ENCODE peak calls at places on chromosomes 12 and 14, in nine cellular contexts. G is astrocyte, C is neuronal stem cell, F is keratinocyte, P is fibroblast of lung, B is HCT116, N is Karpas-422, Z is SK-N-SH, M is IMR-90. T is an unnamed sample.

GRCh38 chr12:53170245-53170644 is 10.3 kb upstream of the ZNF740 start:
- DNase-seq in B (no peak), G (no peak), M (no peak), P (no peak), C (no peak), N (no peak), Z (no peak), F (no peak), T (no peak)

GRCh38 chr12:14910090-14910915 is 24.6 kb upstream of the MGP start:
- DNase-seq in C (no peak), G (peak), Z (no peak), P (peak), F (peak), N (no peak), M (peak), B (peak), T (peak)

GRCh38 chr12:4012977-4013968 is 140.1 kb upstream of the PARP11 start:
- DNase-seq in Z (no peak), P (no peak), G (no peak), F (no peak), N (no peak), C (no peak), M (no peak), B (no peak), T (no peak)

GRCh38 chr12:9077576-9078031 is 38.1 kb downstream of the A2M start:
- DNase-seq in G (no peak), Z (no peak), P (no peak), M (no peak), B (no peak), F (no peak), C (no peak), N (no peak), T (no peak)

GRCh38 chr12:113325938-113326337 is 9.0 kb downstream of the SLC8B1 start:
- DNase-seq in C (no peak), N (no peak), Z (no peak), F (no peak), P (peak), G (peak), B (no peak), M (peak), T (no peak)

GRCh38 chr14:90900712-90901111 is 84.5 kb upstream of the TTC7B start:
- DNase-seq in G (no peak), M (peak), F (no peak), N (no peak), Z (no peak), C (no peak), P (no peak), B (no peak), T (peak)

GRCh38 chr14:76726551-76726961 is 34.7 kb upstream of the VASH1 start:
- DNase-seq in M (no peak), B (no peak), N (no peak), F (no peak), Z (no peak), C (no peak), P (no peak), G (no peak), T (no peak)

GRCh38 chr14:35121026-35121886 is 534 bp downstream of the PPP2R3C start:
- DNase-seq in G (no peak), P (peak), M (no peak), Z (no peak), B (no peak), C (no peak), N (no peak), F (no peak), T (no peak)

GRCh38 chr14:61342486-61342885 is 21.1 kb downstream of the PRKCH start:
- DNase-seq in F (no peak), P (no peak), N (no peak), G (no peak), B (no peak), Z (no peak), C (no peak), M (no peak), T (no peak)

GRCh38 chr14:62420853-62421252 is 624.4 kb downstream of the KCNH5 start:
- DNase-seq in M (no peak), C (no peak), B (no peak), F (no peak), N (no peak), G (peak), Z (no peak), P (peak), T (no peak)

GRCh38 chr14:52351561-52352491 is 37.7 kb downstream of the PTGER2 start:
- DNase-seq in Z (no peak), P (peak), B (no peak), F (no peak), N (no peak), M (peak), G (peak), C (no peak), T (peak)

GRCh38 chr12:126397071-126397571 is 1331.9 kb downstream of the AACS start:
- DNase-seq in N (no peak), M (no peak), B (no peak), Z (no peak), F (no peak), P (peak), C (no peak), G (peak), T (peak)

GRCh38 chr12:57590892-57591566 is at the start of gene PIP4K2C:
- DNase-seq in C (peak), P (peak), G (peak), B (peak), N (peak), F (peak), Z (peak), M (peak), T (peak)

GRCh38 chr12:86801439-86801838 is 545.2 kb upstream of the MGAT4C start:
- DNase-seq in C (no peak), Z (no peak), N (no peak), M (no peak), F (no peak), B (peak), G (no peak), P (peak), T (peak)
- H3K4me3 ChIP-seq in C (no peak), Z (no peak), N (no peak), M (no peak), F (no peak), B (no peak), G (no peak), P (no peak), T (no peak)

GRCh38 chr12:119809023-119809422 is 68.1 kb downstream of the CIT start:
- DNase-seq in B (no peak), M (no peak), P (no peak), G (no peak), C (no peak), Z (no peak), N (no peak), F (no peak), T (no peak)
- H3K4me2 ChIP-seq in B (no peak), M (peak), P (peak), G (no peak), C (no peak), Z (peak), N (no peak), F (peak), T (peak)

DNA sequence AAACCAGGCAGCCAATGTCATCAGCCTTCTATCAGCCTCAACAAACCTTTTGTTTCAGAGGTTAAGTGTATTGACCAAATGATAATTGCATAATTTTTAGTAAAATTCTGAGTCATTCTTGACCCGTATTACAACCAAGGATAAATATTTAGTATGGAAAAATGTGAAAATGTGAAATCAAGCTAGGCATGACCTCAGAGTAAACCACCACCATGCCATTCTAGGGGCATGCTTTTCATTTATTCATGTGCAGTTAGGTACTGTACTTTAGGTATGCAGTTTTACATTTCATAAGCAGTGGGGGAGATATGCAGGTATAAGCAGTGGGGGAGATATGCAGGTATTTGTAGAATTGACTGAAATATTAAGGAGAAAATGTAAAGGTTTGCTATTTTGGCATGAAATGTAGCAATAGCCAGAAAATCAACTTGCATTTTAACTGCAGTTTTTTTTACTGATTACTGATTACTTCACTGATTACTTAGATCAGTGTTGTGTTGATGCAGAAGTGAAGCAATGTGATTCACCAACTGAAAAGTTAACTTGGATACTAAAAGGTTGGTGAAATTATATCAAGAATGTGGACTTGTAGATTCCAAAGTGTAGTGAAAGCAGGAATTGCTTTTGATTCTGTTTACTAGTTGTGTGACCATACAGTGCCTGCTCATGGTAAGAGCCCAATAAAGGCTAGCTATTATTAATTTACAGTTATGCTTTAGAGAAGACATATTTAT is 184.2 kb downstream of the ESR2 start:
- DNase-seq in F (no peak), B (no peak), G (no peak), P (peak), M (peak), Z (no peak), N (no peak), C (no peak), T (no peak)
- H3K27ac ChIP-seq in F (no peak), B (no peak), G (no peak), P (no peak), M (peak), Z (no peak), N (no peak), C (no peak), T (no peak)

GRCh38 chr12:6317693-6318439 is 7.4 kb downstream of the PLEKHG6 start:
- DNase-seq in Z (no peak), N (no peak), G (no peak), M (no peak), P (no peak), B (no peak), F (no peak), C (no peak), T (no peak)

GRCh38 chr12:6315704-6316597 is 5.5 kb downstream of the PLEKHG6 start:
- DNase-seq in Z (no peak), M (no peak), F (no peak), B (no peak), C (no peak), G (no peak), N (no peak), P (no peak), T (no peak)

GRCh38 chr12:6315184-6315583 is 4.7 kb downstream of the PLEKHG6 start:
- DNase-seq in G (no peak), Z (no peak), M (no peak), C (no peak), N (no peak), B (no peak), F (no peak), P (no peak), T (no peak)

GRCh38 chr12:6318440-6318879 is 8.0 kb downstream of the PLEKHG6 start:
- DNase-seq in Z (no peak), P (no peak), B (no peak), G (no peak), F (no peak), C (no peak), M (no peak), N (no peak), T (no peak)

DNA sequence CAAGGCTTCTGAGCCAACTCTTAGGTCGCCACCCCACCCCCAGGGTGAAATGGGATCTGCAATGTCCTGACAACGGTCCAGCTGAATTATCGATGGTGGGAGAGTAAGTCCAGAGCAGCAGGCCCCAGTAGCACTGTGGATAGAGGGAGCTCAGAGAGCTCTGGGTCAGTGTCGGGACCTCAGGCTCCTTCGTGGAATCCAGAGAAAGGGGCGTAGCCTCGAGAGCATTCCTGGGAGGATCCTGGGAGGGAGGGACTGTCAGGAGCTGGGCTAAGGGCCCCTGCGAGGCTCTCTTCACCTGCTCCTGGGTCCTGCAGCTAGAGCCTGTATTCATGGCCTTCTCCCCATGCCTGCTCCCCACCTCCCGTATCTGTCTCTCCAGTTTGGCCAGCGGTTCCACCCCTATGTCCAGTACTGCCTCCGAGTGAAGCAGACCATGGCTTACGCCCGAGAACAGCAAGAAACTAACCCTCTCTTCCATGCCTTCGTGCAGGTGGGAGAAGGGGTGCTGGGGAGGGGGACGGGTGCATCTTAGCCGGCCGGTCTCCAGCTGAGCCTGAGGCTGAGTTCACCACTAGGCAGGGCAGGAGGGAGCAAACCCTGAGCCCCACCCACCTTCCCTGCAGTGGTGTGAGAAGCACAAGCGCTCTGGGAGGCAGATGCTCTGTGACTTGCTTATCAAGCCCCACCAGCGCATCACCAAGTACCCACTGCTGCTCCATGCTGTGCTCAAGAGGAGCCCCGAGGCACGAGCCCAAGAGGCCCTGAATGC is 6.6 kb downstream of the PLEKHG6 start:
- DNase-seq in Z (no peak), C (no peak), P (no peak), F (no peak), G (no peak), B (no peak), M (no peak), N (no peak), T (no peak)
- H3K4me3 ChIP-seq in Z (no peak), C (no peak), P (no peak), F (no peak), G (no peak), B (no peak), M (no peak), N (no peak), T (no peak)

GRCh38 chr14:67987596-67987995 is 168.0 kb downstream of the RAD51B start:
- DNase-seq in F (no peak), Z (no peak), G (peak), P (peak), C (no peak), B (no peak), N (no peak), M (peak), T (no peak)

GRCh38 chr14:67977468-67978034 is 158.0 kb downstream of the RAD51B start:
- DNase-seq in Z (no peak), P (no peak), N (no peak), M (no peak), C (no peak), F (no peak), G (no peak), B (peak), T (no peak)

GRCh38 chr14:67984274-67984673 is 164.7 kb downstream of the RAD51B start:
- DNase-seq in Z (no peak), B (no peak), G (peak), M (no peak), F (no peak), P (peak), N (no peak), C (no peak), T (no peak)

GRCh38 chr14:67982711-67983608 is 163.4 kb downstream of the RAD51B start:
- DNase-seq in P (peak), Z (no peak), C (no peak), N (no peak), B (no peak), M (peak), G (peak), F (no peak), T (peak)
- H3K4me2 ChIP-seq in P (no peak), Z (no peak), C (no peak), N (no peak), B (no peak), M (no peak), G (no peak), F (no peak), T (no peak)

GRCh38 chr14:68561531-68562007 is 231.3 kb downstream of the ZFP36L1 start:
- DNase-seq in G (no peak), Z (no peak), P (no peak), B (no peak), F (no peak), M (no peak), N (no peak), C (no peak), T (no peak)

GRCh38 chr14:68564826-68565760 is 227.8 kb downstream of the ZFP36L1 start:
- DNase-seq in P (peak), N (no peak), M (no peak), G (peak), F (no peak), Z (no peak), C (no peak), B (no peak), T (peak)

GRCh38 chr14:68564236-68564825 is 228.5 kb downstream of the ZFP36L1 start:
- DNase-seq in F (no peak), C (no peak), B (no peak), N (no peak), M (no peak), P (no peak), Z (no peak), G (no peak), T (no peak)

GRCh38 chr14:68563256-68564131 is 229.4 kb downstream of the ZFP36L1 start:
- DNase-seq in G (peak), M (peak), F (no peak), C (no peak), Z (no peak), N (no peak), P (peak), B (no peak), T (peak)

DNA sequence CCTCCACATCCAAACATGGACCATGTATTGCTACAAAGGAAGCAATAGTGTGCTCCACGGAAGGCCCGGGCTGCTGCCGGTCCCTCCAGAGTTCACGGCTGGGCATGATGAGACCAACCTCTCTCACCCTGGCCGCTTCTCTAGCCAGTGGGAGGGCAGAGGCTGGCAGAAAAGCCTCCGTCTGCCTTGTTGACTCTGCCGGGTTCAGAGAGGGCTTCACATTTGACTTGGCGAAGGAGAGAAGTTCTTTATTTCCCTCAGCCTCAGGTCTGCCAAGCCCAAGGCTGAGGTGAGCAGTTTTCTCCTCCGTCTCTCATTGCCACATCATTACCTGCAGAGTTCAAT is 230.0 kb downstream of the ZFP36L1 start:
- DNase-seq in M (no peak), P (no peak), B (no peak), C (no peak), G (no peak), N (no peak), F (no peak), Z (no peak), T (no peak)
- H3K27ac ChIP-seq in M (peak), P (no peak), B (no peak), C (no peak), G (no peak), N (no peak), F (peak), Z (no peak), T (peak)

GRCh38 chr12:26507613-26508012 is 312.2 kb downstream of the SSPN start:
- DNase-seq in M (no peak), N (no peak), F (no peak), B (no peak), Z (no peak), C (no peak), G (no peak), P (no peak), T (no peak)

GRCh38 chr12:26514364-26514763 is 318.6 kb downstream of the ITPR2 start:
- DNase-seq in G (no peak), P (no peak), B (no peak), M (no peak), C (no peak), F (no peak), N (no peak), Z (no peak), T (no peak)

GRCh38 chr12:26512213-26512612 is 316.8 kb downstream of the SSPN start:
- DNase-seq in C (no peak), F (no peak), M (no peak), P (no peak), G (no peak), Z (no peak), B (no peak), N (no peak), T (no peak)

GRCh38 chr12:26513357-26514043 is 318.1 kb downstream of the SSPN start:
- DNase-seq in M (no peak), F (no peak), Z (no peak), P (no peak), N (no peak), G (no peak), B (no peak), C (no peak), T (no peak)
- H3K4me3 ChIP-seq in M (no peak), F (no peak), Z (no peak), P (no peak), N (no peak), G (no peak), B (no peak), C (no peak), T (no peak)

GRCh38 chr12:89267404-89267803 is 84.9 kb downstream of the DUSP6 start:
- DNase-seq in Z (no peak), M (peak), G (no peak), C (no peak), N (no peak), B (no peak), F (no peak), P (no peak), T (peak)
- H3K4me2 ChIP-seq in Z (no peak), M (no peak), G (no peak), C (no peak), N (no peak), B (no peak), F (no peak), P (no peak), T (peak)